ENCODE peak calls at places on chromosomes 13 and 19, in four cellular contexts. One of them, this sample, is unnamed.

GRCh38 chr13:31927219-31927653 is 104.3 kb upstream of the FRY start:
- DNase-seq in fibroblast of lung: no peak
- DNase-seq in SK-N-SH: no peak
- DNase-seq in IMR-90: no peak
- DNase-seq in this sample: no peak

GRCh38 chr13:91381371-91381770 is 17.1 kb upstream of the GPC5 start:
- DNase-seq in IMR-90: peak; percentile 28
- DNase-seq in fibroblast of lung: peak; percentile 69
- DNase-seq in SK-N-SH: peak; percentile 14
- DNase-seq in this sample: peak; percentile 18

GRCh38 chr13:113781571-113781970 is 22.5 kb downstream of the TMEM255B start:
- DNase-seq in IMR-90: no peak
- DNase-seq in SK-N-SH: no peak
- DNase-seq in fibroblast of lung: no peak
- DNase-seq in this sample: no peak

GRCh38 chr13:93227280-93227905 is 786 bp downstream of the GPC6 start:
- DNase-seq in IMR-90: peak; percentile 52
- DNase-seq in SK-N-SH: peak; percentile 74
- DNase-seq in fibroblast of lung: peak; percentile 67
- DNase-seq in this sample: peak; percentile 72

GRCh38 chr13:21060063-21060826 is 1.1 kb downstream of the LATS2 start:
- DNase-seq in SK-N-SH: no peak
- DNase-seq in IMR-90: peak; percentile 51
- DNase-seq in fibroblast of lung: no peak
- DNase-seq in this sample: peak; percentile 78

GRCh38 chr13:46659413-46660065 is 106.6 kb downstream of the LRCH1 start:
- DNase-seq in IMR-90: no peak
- DNase-seq in SK-N-SH: no peak
- DNase-seq in fibroblast of lung: no peak
- DNase-seq in this sample: no peak

GRCh38 chr13:110006304-110006703 is 219.9 kb upstream of the IRS2 start:
- DNase-seq in SK-N-SH: no peak
- DNase-seq in IMR-90: peak; percentile 32
- DNase-seq in fibroblast of lung: no peak
- DNase-seq in this sample: peak; percentile 76

GRCh38 chr13:85575110-85575509 is 224.1 kb downstream of the SLITRK6 start:
- DNase-seq in IMR-90: no peak
- DNase-seq in SK-N-SH: peak; percentile 42
- DNase-seq in fibroblast of lung: no peak
- DNase-seq in this sample: no peak

GRCh38 chr13:101711307-101712025 is 259.0 kb downstream of the ITGBL1 start:
- DNase-seq in fibroblast of lung: peak; percentile 21
- DNase-seq in SK-N-SH: no peak
- DNase-seq in IMR-90: no peak
- DNase-seq in this sample: no peak

GRCh38 chr13:59623516-59623915 is 540.2 kb downstream of the DIAPH3 start:
- DNase-seq in fibroblast of lung: no peak
- DNase-seq in SK-N-SH: no peak
- DNase-seq in IMR-90: no peak
- DNase-seq in this sample: no peak

GRCh38 chr13:65932587-65933239 is 1297.4 kb downstream of the PCDH9 start:
- DNase-seq in IMR-90: peak; percentile 7
- DNase-seq in fibroblast of lung: no peak
- DNase-seq in SK-N-SH: no peak
- DNase-seq in this sample: peak; percentile 23

GRCh38 chr19:37931941-37932655 is 25.1 kb downstream of the SIPA1L3 start:
- DNase-seq in IMR-90: peak; percentile 78
- DNase-seq in fibroblast of lung: peak; percentile 66
- DNase-seq in SK-N-SH: no peak
- DNase-seq in this sample: peak; percentile 76

GRCh38 chr19:48596237-48596636 is 10.3 kb upstream of the SPACA4 start:
- DNase-seq in SK-N-SH: no peak
- DNase-seq in IMR-90: no peak
- DNase-seq in fibroblast of lung: no peak
- DNase-seq in this sample: no peak

GRCh38 chr19:48044561-48044960 is 682 bp upstream of the CABP5 start:
- DNase-seq in SK-N-SH: no peak
- DNase-seq in fibroblast of lung: no peak
- DNase-seq in IMR-90: no peak
- DNase-seq in this sample: no peak

GRCh38 chr19:12828494-12828893 is 5.9 kb downstream of the RTBDN start:
- DNase-seq in SK-N-SH: peak; percentile 92
- DNase-seq in fibroblast of lung: peak; percentile 21
- DNase-seq in IMR-90: no peak
- DNase-seq in this sample: peak; percentile 29

GRCh38 chr13:98216135-98216565 is 39.1 kb upstream of the RNF113B start:
- DNase-seq in fibroblast of lung: peak; percentile 70
- DNase-seq in IMR-90: peak; percentile 93
- DNase-seq in SK-N-SH: peak; percentile 44
- DNase-seq in this sample: peak; percentile 96

GRCh38 chr13:94128430-94128829 is 351.1 kb downstream of the DCT start:
- DNase-seq in SK-N-SH: no peak
- DNase-seq in IMR-90: no peak
- DNase-seq in fibroblast of lung: no peak
- DNase-seq in this sample: peak; percentile 4

GRCh38 chr13:86020350-86021002 is 221.3 kb upstream of the SLITRK6 start:
- DNase-seq in fibroblast of lung: peak; percentile 99
- DNase-seq in SK-N-SH: peak; percentile 2
- DNase-seq in IMR-90: peak; percentile 41
- DNase-seq in this sample: peak; percentile 1

GRCh38 chr13:110195547-110196485 is 111.1 kb downstream of the COL4A1 start:
- DNase-seq in fibroblast of lung: peak; percentile 3
- DNase-seq in SK-N-SH: no peak
- DNase-seq in IMR-90: peak; percentile 40
- DNase-seq in this sample: no peak

GRCh38 chr13:94703271-94703670 is 9.1 kb downstream of the SOX21 start:
- DNase-seq in SK-N-SH: peak; percentile 34
- DNase-seq in IMR-90: no peak
- DNase-seq in fibroblast of lung: no peak
- DNase-seq in this sample: no peak

GRCh38 chr13:37510441-37510840 is 88.1 kb downstream of the POSTN start:
- DNase-seq in SK-N-SH: no peak
- DNase-seq in IMR-90: no peak
- DNase-seq in fibroblast of lung: no peak
- DNase-seq in this sample: no peak

GRCh38 chr13:28035146-28035782 is 46.8 kb upstream of the URAD start:
- DNase-seq in SK-N-SH: no peak
- DNase-seq in IMR-90: peak; percentile 13
- DNase-seq in fibroblast of lung: no peak
- DNase-seq in this sample: peak; percentile 36

GRCh38 chr13:50129923-50130685 is 114.9 kb downstream of the KCNRG start:
- DNase-seq in fibroblast of lung: peak; percentile 46
- DNase-seq in IMR-90: no peak
- DNase-seq in SK-N-SH: peak; percentile 77
- DNase-seq in this sample: peak; percentile 78

GRCh38 chr19:38455031-38455430 is 21.5 kb downstream of the RYR1 start:
- DNase-seq in fibroblast of lung: peak; percentile 15
- DNase-seq in IMR-90: peak; percentile 15
- DNase-seq in SK-N-SH: no peak
- DNase-seq in this sample: peak; percentile 31

GRCh38 chr19:38666662-38667448 is 19.4 kb downstream of the ACTN4 start:
- DNase-seq in SK-N-SH: no peak
- DNase-seq in IMR-90: peak; percentile 81
- DNase-seq in fibroblast of lung: peak; percentile 74
- DNase-seq in this sample: peak; percentile 90

GRCh38 chr19:48400018-48400742 is 6.7 kb downstream of the GRIN2D start:
- DNase-seq in fibroblast of lung: peak; percentile 57
- DNase-seq in SK-N-SH: peak; percentile 65
- DNase-seq in IMR-90: peak; percentile 55
- DNase-seq in this sample: peak; percentile 95

GRCh38 chr19:50007947-50008346 is 17.2 kb downstream of the VRK3 start:
- DNase-seq in IMR-90: no peak
- DNase-seq in fibroblast of lung: no peak
- DNase-seq in SK-N-SH: no peak
- DNase-seq in this sample: no peak

GRCh38 chr13:84744203-84744602 is 861.9 kb upstream of the SLITRK1 start:
- DNase-seq in SK-N-SH: no peak
- DNase-seq in fibroblast of lung: no peak
- DNase-seq in IMR-90: no peak
- DNase-seq in this sample: no peak

GRCh38 chr19:4516939-4517300 is 1.4 kb downstream of the PLIN4 start:
- DNase-seq in fibroblast of lung: no peak
- DNase-seq in SK-N-SH: no peak
- DNase-seq in IMR-90: no peak
- DNase-seq in this sample: peak; percentile 20

GRCh38 chr19:44874317-44874716 is 16.7 kb upstream of the TOMM40 start:
- DNase-seq in SK-N-SH: no peak
- DNase-seq in IMR-90: no peak
- DNase-seq in fibroblast of lung: no peak
- DNase-seq in this sample: no peak

GRCh38 chr19:50290775-50291174 is 38.4 kb downstream of the KCNC3 start:
- DNase-seq in SK-N-SH: no peak
- DNase-seq in IMR-90: no peak
- DNase-seq in fibroblast of lung: no peak
- DNase-seq in this sample: no peak

GRCh38 chr13:97005631-97006262 is 11.5 kb upstream of the OXGR1 start:
- DNase-seq in SK-N-SH: no peak
- DNase-seq in fibroblast of lung: peak; percentile 63
- DNase-seq in IMR-90: peak; percentile 76
- DNase-seq in this sample: peak; percentile 62

GRCh38 chr19:42540071-42540553 is 11.8 kb upstream of the CEACAM1 start:
- DNase-seq in SK-N-SH: no peak
- DNase-seq in IMR-90: no peak
- DNase-seq in fibroblast of lung: peak; percentile 12
- DNase-seq in this sample: peak; percentile 21

GRCh38 chr13:34749046-34749445 is 193.0 kb upstream of the NBEA start:
- DNase-seq in IMR-90: no peak
- DNase-seq in fibroblast of lung: no peak
- DNase-seq in SK-N-SH: no peak
- DNase-seq in this sample: no peak

GRCh38 chr13:32178763-32179162 is 136.4 kb downstream of the ZAR1L start:
- DNase-seq in IMR-90: no peak
- DNase-seq in SK-N-SH: no peak
- DNase-seq in fibroblast of lung: no peak
- DNase-seq in this sample: no peak

GRCh38 chr19:3266092-3266693 is 41.7 kb downstream of the CELF5 start:
- DNase-seq in IMR-90: no peak
- DNase-seq in fibroblast of lung: no peak
- DNase-seq in SK-N-SH: no peak
- DNase-seq in this sample: no peak

GRCh38 chr13:113183450-113184129 is 24.9 kb downstream of the PCID2 start:
- DNase-seq in IMR-90: no peak
- DNase-seq in SK-N-SH: no peak
- DNase-seq in fibroblast of lung: no peak
- DNase-seq in this sample: no peak

GRCh38 chr19:11137542-11138384 is 17.8 kb downstream of the SPC24 start:
- DNase-seq in IMR-90: peak; percentile 84
- DNase-seq in SK-N-SH: peak; percentile 90
- DNase-seq in fibroblast of lung: peak; percentile 95
- DNase-seq in this sample: peak; percentile 95

GRCh38 chr13:30431269-30431950 is 9.1 kb downstream of the UBE2L5 start:
- DNase-seq in SK-N-SH: no peak
- DNase-seq in fibroblast of lung: no peak
- DNase-seq in IMR-90: peak; percentile 8
- DNase-seq in this sample: peak; percentile 41

GRCh38 chr13:101487046-101487830 is 34.8 kb downstream of the ITGBL1 start:
- DNase-seq in SK-N-SH: no peak
- DNase-seq in fibroblast of lung: no peak
- DNase-seq in IMR-90: no peak
- DNase-seq in this sample: no peak

GRCh38 chr19:18504886-18505610 is 16.8 kb downstream of the ELL start:
- DNase-seq in IMR-90: no peak
- DNase-seq in SK-N-SH: no peak
- DNase-seq in fibroblast of lung: no peak
- DNase-seq in this sample: no peak
- H4K20me1 ChIP-seq in IMR-90: peaks cover 100% of the 10 kb centered on the region
- H4K20me1 ChIP-seq in SK-N-SH: peaks cover 100% of the 10 kb centered on the region
- H4K20me1 ChIP-seq in fibroblast of lung: peaks cover 10% of the 10 kb centered on the region
- H4K20me1 ChIP-seq in this sample: peaks cover 30% of the 10 kb centered on the region

GRCh38 chr13:77306458-77306857 is 20.4 kb downstream of the MYCBP2 start:
- DNase-seq in fibroblast of lung: no peak
- DNase-seq in IMR-90: no peak
- DNase-seq in SK-N-SH: no peak
- DNase-seq in this sample: no peak

GRCh38 chr13:77310579-77311279 is 16.2 kb downstream of the MYCBP2 start:
- DNase-seq in fibroblast of lung: peak; percentile 8
- DNase-seq in IMR-90: no peak
- DNase-seq in SK-N-SH: no peak
- DNase-seq in this sample: peak; percentile 50

GRCh38 chr13:77312311-77312710 is 14.6 kb downstream of the MYCBP2 start:
- DNase-seq in IMR-90: no peak
- DNase-seq in SK-N-SH: no peak
- DNase-seq in fibroblast of lung: no peak
- DNase-seq in this sample: no peak

GRCh38 chr13:77310161-77310560 is 16.7 kb downstream of the MYCBP2 start:
- DNase-seq in IMR-90: no peak
- DNase-seq in fibroblast of lung: no peak
- DNase-seq in SK-N-SH: no peak
- DNase-seq in this sample: no peak

GRCh38 chr13:77309254-77309653 is 17.6 kb downstream of the MYCBP2 start:
- DNase-seq in IMR-90: no peak
- DNase-seq in fibroblast of lung: no peak
- DNase-seq in SK-N-SH: no peak
- DNase-seq in this sample: no peak
- H4K20me1 ChIP-seq in IMR-90: peaks cover 11% of the 10 kb centered on the region
- H4K20me1 ChIP-seq in fibroblast of lung: peaks cover 2% of the 10 kb centered on the region
- H4K20me1 ChIP-seq in SK-N-SH: peaks cover 8% of the 10 kb centered on the region
- H4K20me1 ChIP-seq in this sample: peaks cover 9% of the 10 kb centered on the region

GRCh38 chr19:29966594-29967249 is 24.7 kb downstream of the URI1 start:
- DNase-seq in fibroblast of lung: peak; percentile 57
- DNase-seq in IMR-90: peak; percentile 34
- DNase-seq in SK-N-SH: no peak
- DNase-seq in this sample: peak; percentile 48

GRCh38 chr19:29969891-29970290 is 27.9 kb downstream of the URI1 start:
- DNase-seq in SK-N-SH: no peak
- DNase-seq in fibroblast of lung: no peak
- DNase-seq in IMR-90: no peak
- DNase-seq in this sample: no peak

GRCh38 chr19:29971002-29971401 is 29.0 kb downstream of the URI1 start:
- DNase-seq in IMR-90: no peak
- DNase-seq in fibroblast of lung: no peak
- DNase-seq in SK-N-SH: no peak
- DNase-seq in this sample: no peak

GRCh38 chr19:29965529-29965928 is 23.5 kb downstream of the URI1 start:
- DNase-seq in IMR-90: peak; percentile 88
- DNase-seq in SK-N-SH: no peak
- DNase-seq in fibroblast of lung: peak; percentile 40
- DNase-seq in this sample: peak; percentile 80

GRCh38 chr19:29967623-29968022 is 25.6 kb downstream of the URI1 start:
- DNase-seq in SK-N-SH: no peak
- DNase-seq in IMR-90: peak; percentile 37
- DNase-seq in fibroblast of lung: peak; percentile 54
- DNase-seq in this sample: peak; percentile 78
- H4K20me1 ChIP-seq in SK-N-SH: peaks cover 86% of the 10 kb centered on the region
- H4K20me1 ChIP-seq in IMR-90: peaks cover 24% of the 10 kb centered on the region
- H4K20me1 ChIP-seq in fibroblast of lung: no peaks in the 10 kb centered on the region
- H4K20me1 ChIP-seq in this sample: peaks cover 39% of the 10 kb centered on the region

GRCh38 chr13:62251734-62252133 is 836.1 kb upstream of the PCDH20 start:
- DNase-seq in IMR-90: no peak
- DNase-seq in SK-N-SH: peak; percentile 1
- DNase-seq in fibroblast of lung: no peak
- DNase-seq in this sample: no peak
- H4K20me1 ChIP-seq in IMR-90: no peaks in the 10 kb centered on the region
- H4K20me1 ChIP-seq in SK-N-SH: no peaks in the 10 kb centered on the region
- H4K20me1 ChIP-seq in fibroblast of lung: no peaks in the 10 kb centered on the region
- H4K20me1 ChIP-seq in this sample: no peaks in the 10 kb centered on the region